ENCODE peak calls at places on chromosomes 11 and 22, in nine cellular contexts. One of them, this sample, is unnamed.

GRCh38 chr11:16179668-16180067 is 176.7 kb downstream of the SOX6 start:
- DNase-seq in tibial artery: no peak
- DNase-seq in tibial nerve: no peak
- DNase-seq in choroid plexus epithelial cell: no peak
- DNase-seq in Peyer's patch: no peak
- DNase-seq in cardiac fibroblast: no peak
- DNase-seq in colonic mucosa: no peak
- DNase-seq in lung: no peak
- DNase-seq in NB4: no peak
- DNase-seq in this sample: peak; percentile 28

GRCh38 chr22:46352691-46353386 is 17.3 kb downstream of the TRMU start:
- DNase-seq in tibial artery: no peak
- DNase-seq in lung: peak; percentile 74
- DNase-seq in cardiac fibroblast: peak; percentile 18
- DNase-seq in choroid plexus epithelial cell: peak; percentile 65
- DNase-seq in tibial nerve: no peak
- DNase-seq in Peyer's patch: no peak
- DNase-seq in colonic mucosa: no peak
- DNase-seq in NB4: peak; percentile 82
- DNase-seq in this sample: peak; percentile 4

GRCh38 chr11:95908826-95909225 is 15.1 kb downstream of the MTMR2 start:
- DNase-seq in choroid plexus epithelial cell: peak; percentile 50
- DNase-seq in lung: no peak
- DNase-seq in colonic mucosa: no peak
- DNase-seq in tibial artery: no peak
- DNase-seq in Peyer's patch: no peak
- DNase-seq in NB4: no peak
- DNase-seq in tibial nerve: no peak
- DNase-seq in cardiac fibroblast: peak; percentile 21
- DNase-seq in this sample: peak; percentile 39

GRCh38 chr11:945986-946385 is 20.3 kb downstream of the AP2A2 start:
- DNase-seq in tibial artery: no peak
- DNase-seq in choroid plexus epithelial cell: peak; percentile 59
- DNase-seq in lung: no peak
- DNase-seq in Peyer's patch: no peak
- DNase-seq in cardiac fibroblast: peak; percentile 73
- DNase-seq in NB4: peak; percentile 75
- DNase-seq in tibial nerve: no peak
- DNase-seq in colonic mucosa: no peak
- DNase-seq in this sample: peak; percentile 63

GRCh38 chr11:21736404-21736803 is 456.5 kb upstream of the ANO5 start:
- DNase-seq in lung: no peak
- DNase-seq in tibial artery: no peak
- DNase-seq in tibial nerve: no peak
- DNase-seq in choroid plexus epithelial cell: no peak
- DNase-seq in Peyer's patch: no peak
- DNase-seq in cardiac fibroblast: no peak
- DNase-seq in colonic mucosa: no peak
- DNase-seq in NB4: no peak
- DNase-seq in this sample: no peak

GRCh38 chr22:20054485-20054884 is 25.6 kb upstream of the DGCR8 start:
- DNase-seq in tibial artery: no peak
- DNase-seq in cardiac fibroblast: no peak
- DNase-seq in Peyer's patch: no peak
- DNase-seq in NB4: no peak
- DNase-seq in colonic mucosa: no peak
- DNase-seq in choroid plexus epithelial cell: no peak
- DNase-seq in lung: no peak
- DNase-seq in tibial nerve: no peak
- DNase-seq in this sample: no peak

GRCh38 chr11:844693-845644 is 2.3 kb downstream of the TSPAN4 start:
- DNase-seq in cardiac fibroblast: peak; percentile 99
- DNase-seq in tibial nerve: peak; percentile 97
- DNase-seq in choroid plexus epithelial cell: peak; percentile 95
- DNase-seq in colonic mucosa: peak; percentile 86
- DNase-seq in tibial artery: peak; percentile 96
- DNase-seq in Peyer's patch: peak; percentile 47
- DNase-seq in NB4: peak; percentile 65
- DNase-seq in lung: peak; percentile 94
- DNase-seq in this sample: peak; percentile 97

GRCh38 chr11:82195251-82195650 is 538.4 kb downstream of the FAM181B start:
- DNase-seq in tibial artery: no peak
- DNase-seq in lung: no peak
- DNase-seq in colonic mucosa: no peak
- DNase-seq in choroid plexus epithelial cell: no peak
- DNase-seq in Peyer's patch: no peak
- DNase-seq in cardiac fibroblast: no peak
- DNase-seq in tibial nerve: no peak
- DNase-seq in NB4: no peak
- DNase-seq in this sample: no peak

GRCh38 chr11:59859695-59860094 is 6.6 kb downstream of the TCN1 start:
- DNase-seq in tibial nerve: no peak
- DNase-seq in Peyer's patch: no peak
- DNase-seq in lung: no peak
- DNase-seq in cardiac fibroblast: no peak
- DNase-seq in choroid plexus epithelial cell: no peak
- DNase-seq in NB4: peak; percentile 60
- DNase-seq in tibial artery: no peak
- DNase-seq in colonic mucosa: no peak
- DNase-seq in this sample: no peak

GRCh38 chr11:92890836-92891235 is 78.6 kb upstream of the MTNR1B start:
- DNase-seq in lung: no peak
- DNase-seq in colonic mucosa: no peak
- DNase-seq in cardiac fibroblast: no peak
- DNase-seq in NB4: no peak
- DNase-seq in tibial nerve: no peak
- DNase-seq in choroid plexus epithelial cell: no peak
- DNase-seq in tibial artery: no peak
- DNase-seq in Peyer's patch: no peak
- DNase-seq in this sample: no peak

GRCh38 chr11:117670924-117671323 is 126.1 kb downstream of the DSCAML1 start:
- DNase-seq in tibial nerve: no peak
- DNase-seq in colonic mucosa: no peak
- DNase-seq in lung: no peak
- DNase-seq in choroid plexus epithelial cell: no peak
- DNase-seq in Peyer's patch: no peak
- DNase-seq in NB4: no peak
- DNase-seq in tibial artery: no peak
- DNase-seq in cardiac fibroblast: no peak
- DNase-seq in this sample: no peak

GRCh38 chr11:128632151-128632791 is 44.9 kb upstream of the ETS1 start:
- DNase-seq in Peyer's patch: no peak
- DNase-seq in cardiac fibroblast: peak; percentile 82
- DNase-seq in tibial artery: no peak
- DNase-seq in tibial nerve: peak; percentile 36
- DNase-seq in choroid plexus epithelial cell: peak; percentile 85
- DNase-seq in NB4: peak; percentile 71
- DNase-seq in lung: no peak
- DNase-seq in colonic mucosa: no peak
- DNase-seq in this sample: peak; percentile 64

GRCh38 chr11:129785383-129786111 is 30.1 kb upstream of the TMEM45B start:
- DNase-seq in colonic mucosa: no peak
- DNase-seq in NB4: peak; percentile 67
- DNase-seq in lung: no peak
- DNase-seq in tibial nerve: no peak
- DNase-seq in cardiac fibroblast: peak; percentile 43
- DNase-seq in choroid plexus epithelial cell: peak; percentile 33
- DNase-seq in tibial artery: no peak
- DNase-seq in Peyer's patch: no peak
- DNase-seq in this sample: peak; percentile 33

GRCh38 chr11:65452806-65453490 is 30.4 kb downstream of the NEAT1 start:
- DNase-seq in tibial nerve: no peak
- DNase-seq in colonic mucosa: no peak
- DNase-seq in lung: no peak
- DNase-seq in tibial artery: peak; percentile 68
- DNase-seq in cardiac fibroblast: peak; percentile 82
- DNase-seq in choroid plexus epithelial cell: peak; percentile 68
- DNase-seq in Peyer's patch: no peak
- DNase-seq in NB4: no peak
- DNase-seq in this sample: peak; percentile 86

GRCh38 chr11:100670140-100670539 is 16.9 kb upstream of the ARHGAP42 start:
- DNase-seq in colonic mucosa: no peak
- DNase-seq in cardiac fibroblast: no peak
- DNase-seq in lung: no peak
- DNase-seq in tibial artery: no peak
- DNase-seq in tibial nerve: no peak
- DNase-seq in Peyer's patch: no peak
- DNase-seq in choroid plexus epithelial cell: no peak
- DNase-seq in NB4: no peak
- DNase-seq in this sample: no peak

GRCh38 chr11:97367406-97368083 is 977.7 kb downstream of the JRKL start:
- DNase-seq in tibial artery: no peak
- DNase-seq in NB4: no peak
- DNase-seq in tibial nerve: no peak
- DNase-seq in Peyer's patch: no peak
- DNase-seq in cardiac fibroblast: no peak
- DNase-seq in lung: no peak
- DNase-seq in choroid plexus epithelial cell: no peak
- DNase-seq in colonic mucosa: no peak
- DNase-seq in this sample: no peak

GRCh38 chr11:96211433-96211832 is 131.6 kb downstream of the MAML2 start:
- DNase-seq in tibial artery: no peak
- DNase-seq in NB4: peak; percentile 51
- DNase-seq in colonic mucosa: no peak
- DNase-seq in Peyer's patch: no peak
- DNase-seq in cardiac fibroblast: no peak
- DNase-seq in lung: no peak
- DNase-seq in choroid plexus epithelial cell: no peak
- DNase-seq in tibial nerve: no peak
- DNase-seq in this sample: no peak

GRCh38 chr11:94125408-94126120 is 3.1 kb upstream of the PANX1 start:
- DNase-seq in choroid plexus epithelial cell: no peak
- DNase-seq in lung: no peak
- DNase-seq in colonic mucosa: no peak
- DNase-seq in tibial nerve: no peak
- DNase-seq in NB4: no peak
- DNase-seq in cardiac fibroblast: no peak
- DNase-seq in Peyer's patch: no peak
- DNase-seq in tibial artery: no peak
- DNase-seq in this sample: no peak

GRCh38 chr11:11345099-11345498 is 8.0 kb downstream of the CSNK2A3 start:
- DNase-seq in lung: peak; percentile 61
- DNase-seq in cardiac fibroblast: no peak
- DNase-seq in tibial artery: no peak
- DNase-seq in tibial nerve: no peak
- DNase-seq in colonic mucosa: no peak
- DNase-seq in NB4: no peak
- DNase-seq in choroid plexus epithelial cell: no peak
- DNase-seq in Peyer's patch: no peak
- DNase-seq in this sample: no peak

GRCh38 chr11:44760917-44761545 is 34.3 kb downstream of the TSPAN18 start:
- DNase-seq in lung: no peak
- DNase-seq in choroid plexus epithelial cell: peak; percentile 77
- DNase-seq in tibial nerve: peak; percentile 56
- DNase-seq in tibial artery: peak; percentile 76
- DNase-seq in Peyer's patch: no peak
- DNase-seq in colonic mucosa: no peak
- DNase-seq in cardiac fibroblast: peak; percentile 86
- DNase-seq in NB4: no peak
- DNase-seq in this sample: peak; percentile 94

GRCh38 chr22:41619979-41620645 is 731 bp downstream of the DESI1 start:
- DNase-seq in lung: peak; percentile 35
- DNase-seq in NB4: peak; percentile 49
- DNase-seq in cardiac fibroblast: no peak
- DNase-seq in choroid plexus epithelial cell: no peak
- DNase-seq in tibial nerve: peak; percentile 9
- DNase-seq in tibial artery: peak; percentile 28
- DNase-seq in Peyer's patch: peak; percentile 49
- DNase-seq in colonic mucosa: peak; percentile 60
- DNase-seq in this sample: peak; percentile 14

GRCh38 chr22:49104434-49104833 is 723.2 kb downstream of the BRD1 start:
- DNase-seq in NB4: no peak
- DNase-seq in choroid plexus epithelial cell: no peak
- DNase-seq in cardiac fibroblast: no peak
- DNase-seq in tibial nerve: no peak
- DNase-seq in tibial artery: no peak
- DNase-seq in Peyer's patch: no peak
- DNase-seq in lung: no peak
- DNase-seq in colonic mucosa: no peak
- DNase-seq in this sample: no peak

GRCh38 chr11:46265764-46266163 is 11.7 kb upstream of the CREB3L1 start:
- DNase-seq in NB4: no peak
- DNase-seq in cardiac fibroblast: no peak
- DNase-seq in colonic mucosa: peak; percentile 58
- DNase-seq in tibial artery: no peak
- DNase-seq in tibial nerve: no peak
- DNase-seq in choroid plexus epithelial cell: no peak
- DNase-seq in Peyer's patch: no peak
- DNase-seq in lung: no peak
- DNase-seq in this sample: no peak
- TF ChIP-seq CTCF in NB4: no peak
- TF ChIP-seq CTCF in cardiac fibroblast: no peak
- TF ChIP-seq CTCF in colonic mucosa: no peak
- TF ChIP-seq CTCF in tibial artery: no peak
- TF ChIP-seq CTCF in tibial nerve: no peak
- TF ChIP-seq CTCF in choroid plexus epithelial cell: no peak
- TF ChIP-seq CTCF in Peyer's patch: no peak
- TF ChIP-seq CTCF in lung: no peak
- TF ChIP-seq CTCF in this sample: no peak

GRCh38 chr11:2269601-2270321 is 627 bp downstream of the ASCL2 start:
- DNase-seq in cardiac fibroblast: peak; percentile 56
- DNase-seq in NB4: peak; percentile 89
- DNase-seq in lung: peak; percentile 29
- DNase-seq in colonic mucosa: peak; percentile 72
- DNase-seq in Peyer's patch: peak; percentile 22
- DNase-seq in tibial nerve: peak; percentile 30
- DNase-seq in choroid plexus epithelial cell: peak; percentile 57
- DNase-seq in tibial artery: no peak
- DNase-seq in this sample: peak; percentile 54
- H3K4me3 ChIP-seq in cardiac fibroblast: no peak overlapping the region
- H3K4me3 ChIP-seq in NB4: peak overlapping the region; percentile 28
- H3K4me3 ChIP-seq in lung: no peak overlapping the region
- H3K4me3 ChIP-seq in colonic mucosa: peak overlapping the region; percentile 30
- H3K4me3 ChIP-seq in Peyer's patch: peak overlapping the region; percentile 68
- H3K4me3 ChIP-seq in tibial nerve: peak overlapping the region; percentile 58
- H3K4me3 ChIP-seq in choroid plexus epithelial cell: no peak overlapping the region
- H3K4me3 ChIP-seq in tibial artery: peak overlapping the region; percentile 53
- H3K4me3 ChIP-seq in this sample: no peak overlapping the region

GRCh38 chr11:116375221-116375620 is 397.6 kb downstream of the BUD13 start:
- DNase-seq in Peyer's patch: no peak
- DNase-seq in choroid plexus epithelial cell: no peak
- DNase-seq in NB4: no peak
- DNase-seq in colonic mucosa: no peak
- DNase-seq in cardiac fibroblast: no peak
- DNase-seq in tibial artery: no peak
- DNase-seq in lung: no peak
- DNase-seq in tibial nerve: no peak
- DNase-seq in this sample: no peak
- TF ChIP-seq CTCF in Peyer's patch: no peak
- TF ChIP-seq CTCF in choroid plexus epithelial cell: no peak
- TF ChIP-seq CTCF in NB4: no peak
- TF ChIP-seq CTCF in colonic mucosa: no peak
- TF ChIP-seq CTCF in cardiac fibroblast: no peak
- TF ChIP-seq CTCF in tibial artery: no peak
- TF ChIP-seq CTCF in lung: no peak
- TF ChIP-seq CTCF in tibial nerve: no peak
- TF ChIP-seq CTCF in this sample: no peak

DNA sequence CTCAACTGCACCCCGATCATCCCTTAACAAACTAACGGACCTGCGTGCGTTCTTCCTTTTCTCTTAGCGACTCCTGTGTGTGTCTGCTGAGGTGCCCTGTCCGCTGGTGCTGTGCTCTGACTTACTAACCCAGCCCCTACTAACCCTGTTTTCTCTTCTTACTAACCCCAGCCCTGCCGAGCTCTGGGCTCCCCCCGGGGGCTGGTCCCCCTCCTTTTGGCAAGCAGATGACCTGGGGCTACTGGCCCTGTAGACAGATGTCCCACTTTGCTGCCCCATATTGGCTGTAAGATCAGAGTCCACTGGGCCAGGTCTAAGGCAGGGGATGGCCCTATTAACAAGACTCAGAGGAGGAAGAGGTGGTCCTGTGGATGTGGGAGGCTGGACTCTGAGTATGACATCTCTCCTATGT is 14.7 kb downstream of the MIAT start:
- DNase-seq in cardiac fibroblast: no peak
- DNase-seq in tibial nerve: no peak
- DNase-seq in lung: no peak
- DNase-seq in Peyer's patch: no peak
- DNase-seq in choroid plexus epithelial cell: no peak
- DNase-seq in tibial artery: no peak
- DNase-seq in colonic mucosa: peak; percentile 21
- DNase-seq in NB4: no peak
- DNase-seq in this sample: no peak
- H3K4me3 ChIP-seq in cardiac fibroblast: no peak overlapping the region
- H3K4me3 ChIP-seq in tibial nerve: peak overlapping the region; percentile 76
- H3K4me3 ChIP-seq in lung: no peak overlapping the region
- H3K4me3 ChIP-seq in Peyer's patch: peak overlapping the region; percentile 78
- H3K4me3 ChIP-seq in choroid plexus epithelial cell: peak overlapping the region; percentile 88
- H3K4me3 ChIP-seq in tibial artery: peak overlapping the region; percentile 92
- H3K4me3 ChIP-seq in colonic mucosa: no peak overlapping the region
- H3K4me3 ChIP-seq in NB4: peak overlapping the region; percentile 11
- H3K4me3 ChIP-seq in this sample: peak overlapping the region; percentile 88